ENCODE peak calls at places on chromosomes 11 and 22, in seven cellular contexts. R is colonic mucosa, B is thoracic aorta, W is hepatocyte, O is A549, M is PC-3, E is heart right ventricle. G is an unnamed sample.

GRCh38 chr11:130076774-130077481 is 7.2 kb downstream of the APLP2 start:
- DNase-seq in B (no peak), O (no peak), M (no peak), R (no peak), E (no peak), W (no peak), G (no peak)

GRCh38 chr22:32476804-32477203 is 2.2 kb downstream of the FBXO7 start:
- DNase-seq in W (no peak), R (no peak), E (no peak), O (no peak), M (no peak), B (no peak), G (no peak)

GRCh38 chr11:133064152-133064877 is 468.0 kb downstream of the OPCML start:
- DNase-seq in R (no peak), E (peak; percentile 69), M (no peak), W (peak; percentile 91), O (peak; percentile 2), B (no peak), G (peak; percentile 43)

GRCh38 chr11:113137735-113138529 is 176.5 kb upstream of the TTC12 start:
- DNase-seq in B (no peak), O (no peak), M (no peak), E (no peak), W (no peak), R (no peak), G (no peak)

GRCh38 chr11:112212710-112213109 is 13.5 kb upstream of the PTS start:
- DNase-seq in O (no peak), B (no peak), R (no peak), E (no peak), W (peak; percentile 42), M (peak; percentile 30), G (no peak)

GRCh38 chr11:73240190-73240781 is 22.2 kb downstream of the P2RY2 start:
- DNase-seq in R (no peak), O (no peak), B (peak; percentile 45), E (peak; percentile 92), W (no peak), M (no peak), G (no peak)

GRCh38 chr11:65427691-65428577 is 5.3 kb downstream of the NEAT1 start:
- DNase-seq in W (peak; percentile 71), B (no peak), O (no peak), R (peak; percentile 62), M (peak; percentile 50), E (no peak), G (peak; percentile 69)

GRCh38 chr11:75024068-75024449 is 35.3 kb downstream of the NEU3 start:
- DNase-seq in W (no peak), M (no peak), E (no peak), O (no peak), R (no peak), B (no peak), G (no peak)

GRCh38 chr22:38233427-38233826 is 31.6 kb downstream of the MAFF start:
- DNase-seq in E (no peak), B (no peak), W (no peak), R (no peak), M (no peak), O (no peak), G (no peak)

GRCh38 chr11:16030664-16031063 is 325.7 kb downstream of the SOX6 start:
- DNase-seq in O (no peak), R (no peak), W (no peak), E (no peak), B (no peak), M (no peak), G (no peak)

GRCh38 chr22:20239063-20239950 is 28.8 kb downstream of the RTN4R start:
- DNase-seq in W (peak; percentile 34), B (no peak), O (no peak), M (no peak), R (no peak), E (peak; percentile 68), G (no peak)

GRCh38 chr11:47980093-47980906 is at the start of gene PTPRJ:
- DNase-seq in R (peak; percentile 71), B (no peak), O (peak; percentile 73), M (peak; percentile 49), W (peak; percentile 86), E (peak; percentile 46), G (peak; percentile 28)

GRCh38 chr11:71286701-71287643 is 34.6 kb upstream of the SHANK2 start:
- DNase-seq in E (no peak), R (peak; percentile 73), W (no peak), M (peak; percentile 57), O (no peak), B (no peak), G (no peak)

GRCh38 chr11:29312817-29313216 is 704.0 kb downstream of the KCNA4 start:
- DNase-seq in M (peak; percentile 62), B (no peak), E (no peak), R (no peak), W (no peak), O (no peak), G (no peak)

GRCh38 chr11:133955945-133956421 is 785 bp downstream of the IGSF9B start:
- DNase-seq in M (no peak), W (no peak), B (no peak), O (no peak), R (no peak), E (no peak), G (no peak)

GRCh38 chr22:27752771-27753170 is 48.8 kb downstream of the MN1 start:
- DNase-seq in W (peak; percentile 34), R (peak; percentile 40), O (no peak), E (peak; percentile 56), B (peak; percentile 52), M (peak; percentile 39), G (peak; percentile 95)

GRCh38 chr11:1231396-1232327 is 8.8 kb downstream of the MUC5B start:
- DNase-seq in R (peak; percentile 47), W (no peak), O (no peak), M (no peak), E (no peak), B (no peak), G (no peak)

GRCh38 chr11:44884056-44884455 is 66.6 kb downstream of the TP53I11 start:
- DNase-seq in B (no peak), R (no peak), O (no peak), M (no peak), E (no peak), W (peak; percentile 54), G (no peak)

GRCh38 chr11:44680982-44681597 is 45.7 kb upstream of the TSPAN18 start:
- DNase-seq in E (no peak), O (no peak), W (peak; percentile 33), R (no peak), M (peak; percentile 26), B (no peak), G (no peak)

GRCh38 chr11:114482114-114482513 is 42.8 kb downstream of the REXO2 start:
- DNase-seq in W (no peak), E (no peak), R (no peak), O (no peak), B (no peak), M (no peak), G (no peak)

GRCh38 chr11:108614086-108614485 is 20.5 kb upstream of the EXPH5 start:
- DNase-seq in M (peak; percentile 46), R (no peak), E (no peak), O (no peak), W (no peak), B (no peak), G (no peak)

GRCh38 chr11:67556244-67556643 is 27.4 kb upstream of the GSTP1 start:
- DNase-seq in R (no peak), O (no peak), B (no peak), M (no peak), E (no peak), W (no peak), G (no peak)

GRCh38 chr11:72781313-72782080 is 12.3 kb downstream of the STARD10 start:
- DNase-seq in O (peak; percentile 77), B (no peak), E (no peak), R (peak; percentile 74), W (peak; percentile 83), M (peak; percentile 28), G (no peak)

GRCh38 chr11:67613313-67613959 is 6.7 kb downstream of the NDUFV1 start:
- DNase-seq in W (no peak), M (no peak), R (no peak), B (no peak), O (no peak), E (no peak), G (no peak)

GRCh38 chr22:32573991-32574390 is 99.4 kb downstream of the FBXO7 start:
- DNase-seq in O (no peak), W (no peak), R (no peak), M (no peak), E (no peak), B (no peak), G (no peak)

GRCh38 chr11:122690292-122690691 is 34.8 kb downstream of the UBASH3B start:
- DNase-seq in R (no peak), M (no peak), O (no peak), B (no peak), W (no peak), E (no peak), G (no peak)
- H3K4me1 ChIP-seq in R (no peaks in the 10 kb centered on the region), M (no peaks in the 10 kb centered on the region), O (peaks cover 46% of the 10 kb centered on the region), B (peaks cover 10% of the 10 kb centered on the region), W (peaks cover 17% of the 10 kb centered on the region), E (peaks cover 22% of the 10 kb centered on the region), G (peaks cover 8% of the 10 kb centered on the region)

GRCh38 chr11:34604909-34605308 is 16.0 kb upstream of the EHF start:
- DNase-seq in R (no peak), W (no peak), M (no peak), B (no peak), E (no peak), O (no peak), G (no peak)
- H3K4me1 ChIP-seq in R (no peaks in the 10 kb centered on the region), W (peaks cover 32% of the 10 kb centered on the region), M (peaks cover 22% of the 10 kb centered on the region), B (no peaks in the 10 kb centered on the region), E (peaks cover 16% of the 10 kb centered on the region), O (peaks cover 79% of the 10 kb centered on the region), G (no peaks in the 10 kb centered on the region)

GRCh38 chr11:118051611-118052461 is 25.0 kb upstream of the TMPRSS4 start:
- DNase-seq in W (no peak), R (no peak), B (no peak), E (no peak), O (no peak), M (no peak), G (no peak)

GRCh38 chr11:118049771-118050170 is 27.1 kb upstream of the TMPRSS4 start:
- DNase-seq in R (no peak), E (no peak), B (no peak), M (no peak), O (no peak), W (no peak), G (peak; percentile 31)

GRCh38 chr11:118051136-118051610 is 25.7 kb upstream of the TMPRSS4 start:
- DNase-seq in O (no peak), M (no peak), E (no peak), R (no peak), B (no peak), W (no peak), G (peak; percentile 41)

GRCh38 chr11:118048472-118049370 is 28.2 kb upstream of the TMPRSS4 start:
- DNase-seq in M (no peak), W (no peak), O (no peak), B (no peak), E (no peak), R (no peak), G (peak; percentile 52)

GRCh38 chr11:118050208-118050891 is 26.5 kb upstream of the TMPRSS4 start:
- DNase-seq in B (no peak), W (no peak), R (no peak), O (no peak), M (no peak), E (no peak), G (no peak)
- H3K4me1 ChIP-seq in B (no peaks in the 10 kb centered on the region), W (no peaks in the 10 kb centered on the region), R (no peaks in the 10 kb centered on the region), O (no peaks in the 10 kb centered on the region), M (no peaks in the 10 kb centered on the region), E (no peaks in the 10 kb centered on the region), G (no peaks in the 10 kb centered on the region)

DNA sequence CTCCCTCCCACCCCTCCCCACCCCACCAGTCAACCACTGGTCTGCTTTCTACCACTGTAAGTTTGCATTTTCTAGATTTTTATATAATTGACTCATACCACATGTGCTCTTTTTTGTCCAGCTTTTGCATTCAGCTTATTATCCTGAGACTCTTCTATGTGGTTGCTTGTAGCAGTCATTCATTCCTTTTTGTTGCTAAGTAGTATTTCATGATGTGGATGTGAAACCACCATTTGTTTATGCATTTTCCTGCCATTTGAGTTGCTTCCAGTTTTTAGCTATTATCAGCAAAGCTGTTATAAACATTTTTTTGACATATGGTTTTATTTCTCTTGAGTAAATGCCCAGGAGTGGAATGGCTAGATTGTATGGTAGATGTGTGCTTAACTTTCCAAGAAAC is 77.0 kb upstream of the FGF3 start:
- DNase-seq in W (no peak), R (no peak), M (no peak), O (no peak), E (no peak), B (no peak), G (no peak)
- H3K4me1 ChIP-seq in W (no peaks in the 10 kb centered on the region), R (peaks cover 11% of the 10 kb centered on the region), M (peaks cover 7% of the 10 kb centered on the region), O (peaks cover 14% of the 10 kb centered on the region), E (peaks cover 11% of the 10 kb centered on the region), B (peaks cover 15% of the 10 kb centered on the region), G (peaks cover 4% of the 10 kb centered on the region)